ENCODE peak calls at places on chromosomes 13 and 19, in seven cellular contexts. O is K562, T is HCT116, I is H1, V is SK-N-SH, X is HepG2, U is GM12878. R is an unnamed sample.
A peak's percentile ranks its signal among the peaks of the same experiment; 100 is the strongest.

GRCh38 chr19:55683449-55684261 is 8.6 kb downstream of the EPN1 start:
- DNase-seq in O (no peak), V (no peak), U (no peak), I (no peak), X (peak; percentile 90), T (no peak), R (no peak)

GRCh38 chr13:49791214-49791752 is 1.2 kb downstream of the KPNA3 start:
- DNase-seq in O (no peak), X (peak; percentile 84), U (peak; percentile 40), V (peak; percentile 26), I (no peak), T (no peak), R (no peak)

GRCh38 chr19:49954092-49954825 is 6.7 kb downstream of the SIGLEC11 start:
- DNase-seq in U (no peak), I (no peak), O (no peak), T (no peak), V (no peak), X (peak; percentile 14), R (no peak)

GRCh38 chr13:85091835-85092234 is 707.4 kb downstream of the SLITRK6 start:
- DNase-seq in V (no peak), O (no peak), I (no peak), X (no peak), U (no peak), T (no peak), R (no peak)

GRCh38 chr13:113851826-113852535 is 11.9 kb downstream of the GAS6 start:
- DNase-seq in T (no peak), O (no peak), I (peak; percentile 31), U (no peak), V (no peak), X (no peak), R (no peak)

GRCh38 chr13:46071590-46072249 is 19.2 kb upstream of the ZC3H13 start:
- DNase-seq in U (peak; percentile 70), V (no peak), T (no peak), X (peak; percentile 43), O (peak; percentile 26), I (no peak), R (no peak)

GRCh38 chr13:22451345-22451744 is 729.4 kb upstream of the SGCG start:
- DNase-seq in V (no peak), U (no peak), O (no peak), X (peak; percentile 3), I (no peak), T (no peak), R (no peak)

GRCh38 chr19:30559446-30559845 is 187.3 kb downstream of the ZNF536 start:
- DNase-seq in T (no peak), X (no peak), O (no peak), I (no peak), U (no peak), V (no peak), R (no peak)

DNA sequence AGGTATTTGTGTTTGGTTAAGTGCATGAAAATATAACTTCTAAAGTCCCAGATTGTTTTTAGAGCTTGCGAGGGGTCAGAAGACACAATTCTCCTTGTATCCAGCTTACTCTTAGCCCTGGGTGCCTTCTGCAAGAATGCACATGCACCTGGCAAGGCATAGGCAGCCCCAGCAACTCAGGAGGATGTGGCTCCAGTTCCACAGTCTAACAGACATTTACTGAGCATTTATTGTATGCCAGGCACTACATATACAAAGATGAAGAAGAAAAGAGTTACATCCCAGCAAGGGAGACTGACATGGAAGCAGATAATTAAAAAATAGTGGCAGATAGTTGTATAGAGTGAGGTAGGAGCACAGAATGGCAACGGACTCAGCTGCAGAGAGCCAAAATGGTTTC is 101.1 kb upstream of the FRY start:
- DNase-seq in O (no peak), T (no peak), I (no peak), X (no peak), V (no peak), U (no peak), R (no peak)
- H3K4me3 ChIP-seq in O (no peak overlapping the region), T (no peak overlapping the region), I (no peak overlapping the region), X (no peak overlapping the region), V (no peak overlapping the region), U (no peak overlapping the region), R (no peak overlapping the region)

GRCh38 chr19:10517361-10517759 is at the start of gene S1PR5:
- DNase-seq in T (no peak), I (no peak), X (no peak), V (peak; percentile 70), U (no peak), O (peak; percentile 46), R (no peak)
- TF ChIP-seq SIN3A in T (no peak), I (no peak), X (no peak), V (no peak), U (no peak), O (no peak), R (no peak)

GRCh38 chr19:802888-803561 is 5.8 kb downstream of the PTBP1 start:
- DNase-seq in T (no peak), U (no peak), X (no peak), O (no peak), I (no peak), V (no peak), R (no peak)
- H3K4me3 ChIP-seq in T (no peak overlapping the region), U (no peak overlapping the region), X (no peak overlapping the region), O (no peak overlapping the region), I (no peak overlapping the region), V (no peak overlapping the region), R (no peak overlapping the region)

GRCh38 chr13:89267734-89268133 is 1596.6 kb downstream of the SLITRK5 start:
- DNase-seq in X (no peak), T (no peak), U (no peak), I (no peak), V (no peak), O (no peak), R (no peak)
- TF ChIP-seq SIN3A in X (no peak), T (no peak), U (no peak), I (no peak), V (no peak), O (no peak), R (no peak)

DNA sequence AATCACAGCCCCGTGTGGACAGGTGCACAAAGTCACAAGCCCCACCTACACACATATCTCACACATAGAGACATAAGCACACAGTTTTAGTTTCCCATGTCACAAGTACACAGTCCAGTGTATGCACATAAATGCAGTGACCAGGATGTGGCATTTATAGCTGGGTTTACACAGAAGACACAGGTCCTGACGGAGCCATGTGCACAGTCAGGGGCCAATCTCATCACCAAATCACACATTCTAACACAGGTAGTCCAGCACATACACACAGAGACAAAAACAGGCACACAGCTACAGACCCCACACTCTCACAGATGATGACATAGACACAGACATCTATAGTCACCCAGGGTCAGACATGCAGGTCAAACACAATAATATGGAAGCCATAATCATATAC is 2.2 kb downstream of the NUMBL start:
- DNase-seq in O (no peak), X (no peak), U (no peak), V (no peak), I (no peak), T (no peak), R (no peak)
- H3K4me3 ChIP-seq in O (peak overlapping the region; percentile 65), X (no peak overlapping the region), U (no peak overlapping the region), V (no peak overlapping the region), I (no peak overlapping the region), T (no peak overlapping the region), R (no peak overlapping the region)

GRCh38 chr19:2812414-2813234 is 7.0 kb upstream of the ZNF554 start:
- DNase-seq in T (no peak), V (peak; percentile 57), X (no peak), U (no peak), O (no peak), I (no peak), R (no peak)

GRCh38 chr19:2810141-2811091 is 9.3 kb upstream of the ZNF554 start:
- DNase-seq in U (no peak), X (no peak), V (peak; percentile 21), O (no peak), I (no peak), T (no peak), R (no peak)

GRCh38 chr19:2809387-2810140 is 10.1 kb upstream of the ZNF554 start:
- DNase-seq in O (no peak), U (no peak), T (no peak), X (no peak), I (no peak), V (peak; percentile 8), R (no peak)

GRCh38 chr19:2811735-2812413 is 7.8 kb upstream of the ZNF554 start:
- DNase-seq in O (no peak), U (no peak), X (no peak), V (peak; percentile 29), I (peak; percentile 42), T (no peak), R (no peak)

GRCh38 chr19:2811221-2811722 is 8.4 kb upstream of the ZNF554 start:
- DNase-seq in U (no peak), X (peak; percentile 81), I (no peak), O (no peak), V (peak; percentile 16), T (no peak), R (no peak)
- TF ChIP-seq SIN3A in U (no peak), X (no peak), I (no peak), O (no peak), V (no peak), T (no peak), R (no peak)

GRCh38 chr19:16094360-16095070 is 17.2 kb upstream of the RAB8A start:
- DNase-seq in I (no peak), X (no peak), V (no peak), O (no peak), U (no peak), T (no peak), R (no peak)

GRCh38 chr19:16096281-16096855 is 15.3 kb upstream of the RAB8A start:
- DNase-seq in I (no peak), X (no peak), V (no peak), U (no peak), O (no peak), T (no peak), R (no peak)

GRCh38 chr19:16098416-16098768 is 13.3 kb upstream of the RAB8A start:
- DNase-seq in I (no peak), V (no peak), T (no peak), O (no peak), U (no peak), X (no peak), R (no peak)

GRCh38 chr19:16091546-16092475 is 15.5 kb downstream of the TPM4 start:
- DNase-seq in T (no peak), V (no peak), U (no peak), I (no peak), O (no peak), X (no peak), R (no peak)

DNA sequence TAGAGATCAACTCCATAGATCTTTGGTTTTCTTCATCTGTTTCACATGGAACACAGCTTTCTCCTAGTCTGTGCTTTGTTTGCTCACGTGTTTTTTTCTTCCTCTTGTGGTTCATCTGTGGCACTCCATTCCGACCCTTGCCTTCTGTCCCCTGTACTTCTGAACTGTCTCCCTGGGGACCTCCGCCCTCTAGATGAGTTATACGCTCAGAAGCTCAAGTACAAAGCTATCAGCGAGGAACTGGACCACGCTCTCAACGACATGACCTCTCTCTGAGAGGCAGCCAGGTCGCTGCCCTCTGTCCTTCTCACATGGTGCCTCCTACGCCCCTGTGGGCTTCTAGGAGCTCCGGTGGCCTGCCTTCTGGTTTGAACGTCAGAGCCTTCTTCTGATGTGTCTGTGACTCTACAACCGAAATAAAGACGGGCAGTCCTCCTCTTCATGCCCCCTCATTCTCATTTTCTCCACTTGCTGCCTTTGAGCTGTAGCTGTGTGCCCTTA is 16.6 kb upstream of the RAB8A start:
- DNase-seq in O (no peak), U (no peak), I (no peak), T (no peak), X (no peak), V (no peak), R (no peak)
- H3K4me3 ChIP-seq in O (no peak overlapping the region), U (no peak overlapping the region), I (no peak overlapping the region), T (no peak overlapping the region), X (no peak overlapping the region), V (no peak overlapping the region), R (no peak overlapping the region)

R was measured in Panc1.